ENCODE peak calls at places on chromosomes 5 and 9, in four cellular contexts. Z is H9, D is mesenchymal stem cell, T is IMR-90. K is an unnamed sample.

GRCh38 chr5:95846554-95847260 is 24.2 kb upstream of the GLRX start:
- DNase-seq in D (peak; percentile 77), Z (peak; percentile 65), T (peak; percentile 79), K (peak; percentile 60)

GRCh38 chr5:64331597-64332277 is 166.1 kb downstream of the RNF180 start:
- DNase-seq in D (no peak), Z (no peak), T (no peak), K (no peak)

GRCh38 chr5:133944263-133945230 is 23.9 kb downstream of the C5orf15 start:
- DNase-seq in Z (peak; percentile 65), T (peak; percentile 44), D (peak; percentile 42), K (peak; percentile 52)

GRCh38 chr9:87827341-87827740 is 55.3 kb upstream of the SPATA31E1 start:
- DNase-seq in T (no peak), Z (no peak), D (no peak), K (no peak)

GRCh38 chr9:94780516-94780950 is 54.0 kb downstream of the AOPEP start:
- DNase-seq in D (no peak), Z (no peak), T (no peak), K (no peak)

GRCh38 chr5:140251527-140251973 is 51.4 kb downstream of the PFDN1 start:
- DNase-seq in Z (no peak), D (peak; percentile 98), T (peak; percentile 94), K (no peak)

GRCh38 chr9:35526087-35526801 is 36.3 kb downstream of the RUSC2 start:
- DNase-seq in D (peak; percentile 40), T (peak; percentile 64), Z (no peak), K (no peak)

GRCh38 chr5:107794731-107795130 is 124.0 kb upstream of the EFNA5 start:
- DNase-seq in D (no peak), T (no peak), Z (no peak), K (no peak)

GRCh38 chr5:171598279-171599152 is 179.1 kb downstream of the FGF18 start:
- DNase-seq in Z (peak; percentile 5), D (no peak), T (no peak), K (no peak)

GRCh38 chr5:4661326-4661725 is 478.8 kb upstream of the ADAMTS16 start:
- DNase-seq in D (no peak), T (no peak), Z (no peak), K (no peak)

GRCh38 chr5:139061856-139062255 is 136.3 kb downstream of the SIL1 start:
- DNase-seq in Z (peak; percentile 49), T (peak; percentile 13), D (peak; percentile 17), K (peak; percentile 40)

GRCh38 chr9:117178596-117179111 is 236.2 kb downstream of the ASTN2 start:
- DNase-seq in Z (no peak), T (peak; percentile 59), D (no peak), K (no peak)

GRCh38 chr5:26942481-26942880 is 95.9 kb downstream of the CDH9 start:
- DNase-seq in T (peak; percentile 25), Z (no peak), D (peak; percentile 92), K (no peak)

GRCh38 chr5:139651502-139651862 is 3.3 kb downstream of the CXXC5 start:
- DNase-seq in Z (no peak), T (no peak), D (peak; percentile 70), K (no peak)

GRCh38 chr5:178249191-178249989 is 16.8 kb upstream of the PHYKPL start:
- DNase-seq in Z (no peak), T (peak; percentile 48), D (no peak), K (no peak)

GRCh38 chr5:34524123-34524522 is 132.0 kb upstream of the RAI14 start:
- DNase-seq in D (peak; percentile 50), T (peak; percentile 83), Z (no peak), K (no peak)

GRCh38 chr5:34521628-34522290 is 134.4 kb upstream of the RAI14 start:
- DNase-seq in D (no peak), Z (peak; percentile 39), T (no peak), K (no peak)

GRCh38 chr5:34523382-34523716 is 132.8 kb upstream of the RAI14 start:
- DNase-seq in D (no peak), Z (no peak), T (no peak), K (no peak)

GRCh38 chr5:34525761-34526160 is 130.4 kb upstream of the RAI14 start:
- DNase-seq in D (no peak), T (no peak), Z (no peak), K (no peak)

GRCh38 chr5:34522599-34523381 is 133.3 kb upstream of the RAI14 start:
- DNase-seq in Z (peak; percentile 92), D (peak; percentile 87), T (peak; percentile 92), K (peak; percentile 63)
- H3K18ac ChIP-seq in Z (no peak overlapping the region), D (no peak overlapping the region), T (peak overlapping the region; percentile 87), K (no peak overlapping the region)

DNA sequence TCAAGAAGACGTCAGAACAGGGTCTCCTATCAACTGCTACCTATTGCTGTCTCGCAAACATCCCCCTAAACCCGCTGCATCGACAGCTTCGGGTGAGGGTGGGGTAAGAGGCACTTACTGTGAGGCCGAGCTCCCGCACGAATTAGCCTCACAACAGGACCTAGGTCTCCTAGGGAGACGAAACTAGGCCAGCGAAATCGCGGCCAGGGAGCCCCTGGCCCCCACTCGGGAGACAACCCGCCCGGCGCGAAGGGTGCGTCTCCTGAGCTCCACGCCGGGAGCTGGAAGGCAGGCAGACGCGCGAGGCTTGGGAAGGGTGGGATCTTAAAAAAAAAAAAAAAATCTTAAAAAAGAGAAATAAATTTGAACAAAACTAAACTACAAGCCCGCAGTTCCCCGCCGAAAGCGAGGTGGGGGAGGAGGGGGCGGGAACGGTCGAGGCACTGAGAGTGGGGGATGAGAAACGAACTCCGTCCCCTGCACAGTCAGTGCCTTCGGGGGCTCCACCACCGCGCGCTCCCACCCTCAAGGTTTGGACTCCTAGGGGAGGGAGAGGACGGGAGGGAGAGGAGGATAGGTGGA is 33.0 kb upstream of the NFIB start:
- DNase-seq in T (no peak), Z (no peak), D (no peak), K (no peak)
- H4K91ac ChIP-seq in T (no peak overlapping the region), Z (no peak overlapping the region), D (no peak overlapping the region), K (no peak overlapping the region)

DNA sequence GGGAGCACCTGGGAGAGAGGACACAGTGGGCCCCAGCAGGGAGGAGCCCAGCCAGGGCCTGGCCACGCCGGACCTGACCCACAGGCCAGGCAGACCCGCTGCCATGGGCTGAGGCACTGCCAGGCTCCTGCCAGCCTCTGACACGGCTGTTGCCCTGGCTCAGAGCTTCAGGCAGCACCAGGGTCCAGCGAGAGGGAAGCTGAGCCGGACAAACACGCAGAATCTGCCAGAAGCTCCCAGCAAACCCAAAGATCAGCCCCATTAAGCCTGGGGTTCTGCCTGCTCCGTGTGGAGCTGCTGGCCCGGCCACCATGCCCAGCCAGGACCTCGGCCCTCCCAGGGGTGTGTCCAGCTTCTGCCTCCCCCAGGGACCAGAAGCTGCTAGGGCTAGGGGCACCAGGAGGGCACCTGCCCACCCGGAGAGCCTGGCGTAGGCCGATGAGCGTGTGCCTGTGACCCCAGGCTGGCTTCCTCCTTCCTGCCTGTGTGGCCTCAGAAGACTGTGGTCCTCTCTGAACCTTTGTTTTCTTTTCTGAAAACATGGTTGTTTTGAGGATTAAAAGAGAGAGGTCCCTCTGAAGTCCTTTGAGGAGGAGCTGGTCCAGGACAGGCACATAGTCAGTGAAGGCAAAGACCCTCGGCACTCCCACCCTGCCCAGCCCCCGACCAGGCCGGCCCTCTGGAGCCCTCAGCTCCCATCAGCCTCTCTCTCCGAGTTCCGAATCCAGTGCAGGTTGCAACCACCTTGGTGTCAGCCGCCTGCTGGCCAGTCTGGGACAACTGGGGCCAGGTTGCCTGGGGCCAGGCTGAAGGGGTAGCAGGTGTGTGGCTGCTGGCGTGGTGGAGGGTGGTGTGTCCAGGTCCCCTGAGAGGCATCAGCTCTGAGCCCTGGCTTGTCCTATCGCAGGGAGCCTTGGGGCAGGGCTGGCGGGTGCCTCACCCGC is 39.6 kb downstream of the KCNT1 start:
- DNase-seq in D (no peak), T (no peak), Z (peak; percentile 49), K (no peak)
- H2AK5ac ChIP-seq in D (no peak overlapping the region), T (no peak overlapping the region), Z (no peak overlapping the region), K (peak overlapping the region; percentile 95)

GRCh38 chr5:172985596-172985995 is 2.0 kb downstream of the ATP6V0E1 start:
- DNase-seq in Z (no peak), T (no peak), D (no peak), K (no peak)

GRCh38 chr5:172979778-172980177 is 3.8 kb upstream of the ATP6V0E1 start:
- DNase-seq in Z (no peak), T (peak; percentile 67), D (peak; percentile 76), K (no peak)

GRCh38 chr5:172983542-172984243 is at the start of gene ATP6V0E1:
- DNase-seq in T (peak; percentile 86), D (peak; percentile 93), Z (peak; percentile 98), K (peak; percentile 89)

GRCh38 chr5:172981931-172982330 is 1.6 kb upstream of the ATP6V0E1 start:
- DNase-seq in D (no peak), T (no peak), Z (no peak), K (no peak)

DNA sequence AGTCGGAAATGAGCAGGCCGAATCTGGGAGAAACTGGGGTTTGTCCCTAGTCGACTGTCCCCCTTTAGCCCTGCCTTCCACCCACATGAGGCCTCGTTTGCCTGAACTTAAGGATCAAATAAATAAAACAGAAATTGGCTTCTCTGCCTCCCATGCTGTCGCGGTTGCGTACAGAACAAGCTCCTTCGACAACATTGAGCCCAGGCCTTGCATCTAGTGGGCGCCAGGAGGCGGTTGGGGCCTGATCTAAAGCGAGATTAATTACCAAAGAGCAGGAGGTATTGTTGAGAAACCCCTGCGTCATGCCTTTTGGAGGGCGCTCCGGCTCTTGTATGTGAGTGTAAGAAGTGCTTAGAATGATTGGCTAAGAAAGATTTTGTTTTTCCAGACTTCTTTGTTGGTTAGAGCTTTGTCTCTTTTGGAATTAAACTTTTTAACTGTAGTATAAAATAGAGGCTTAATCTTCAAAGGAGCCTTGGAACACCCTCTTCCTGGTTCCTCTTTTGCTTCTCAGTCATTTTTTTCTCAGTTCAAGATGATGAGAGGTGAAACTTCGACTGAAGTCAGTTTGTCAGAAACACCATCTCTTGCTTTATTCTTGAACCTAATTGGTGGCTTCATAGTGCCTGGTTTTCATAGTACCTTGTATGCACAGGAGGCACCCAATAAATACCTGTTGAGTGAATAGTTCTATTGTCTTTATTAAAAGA is 828 bp downstream of the ATP6V0E1 start:
- DNase-seq in T (peak; percentile 92), D (peak; percentile 94), Z (peak; percentile 76), K (peak; percentile 54)
- H3K18ac ChIP-seq in T (peak overlapping the region; percentile 73), D (peak overlapping the region; percentile 78), Z (peak overlapping the region; percentile 78), K (no peak overlapping the region)

K was measured in neuronal stem cell.